ENCODE peak calls at places on chromosomes 13 and 19, in six cellular contexts. V is activated T-helper 9 cell treated with anti-CD3 and anti-CD28 coated beads, Interleukin-2, amount 50 U/mL, for 16 hours; P is mammary epithelial cell; R is memory B cell; M is BE2C; W is glutamatergic neuron. B is an unnamed sample.

GRCh38 chr13:113275387-113275786 is 21.7 kb upstream of the LAMP1 start:
- DNase-seq in V (no peak), P (peak; percentile 51), R (no peak), M (peak; percentile 55), W (peak; percentile 57), B (no peak)

GRCh38 chr19:2527716-2528115 is 51.8 kb downstream of the GADD45B start:
- DNase-seq in V (no peak), P (no peak), R (no peak), M (no peak), W (no peak), B (no peak)

GRCh38 chr13:111115051-111115840 is at the start of gene ARHGEF7:
- DNase-seq in V (no peak), P (no peak), R (no peak), M (no peak), W (peak; percentile 79), B (no peak)

GRCh38 chr19:2089001-2089711 is 7.0 kb downstream of the MOB3A start:
- DNase-seq in V (no peak), P (peak; percentile 93), R (no peak), M (peak; percentile 54), W (no peak), B (no peak)

GRCh38 chr19:29263305-29264080 is 50.5 kb upstream of the UQCRFS1 start:
- DNase-seq in V (peak; percentile 15), P (peak; percentile 4), R (peak; percentile 18), M (peak; percentile 44), W (peak; percentile 84), B (peak; percentile 60)

GRCh38 chr19:15254547-15254946 is 22.3 kb upstream of the EPHX3 start:
- DNase-seq in V (no peak), P (no peak), R (no peak), M (no peak), W (no peak), B (no peak)

GRCh38 chr13:111966969-111967368 is 100.0 kb upstream of the SOX1 start:
- DNase-seq in V (no peak), P (no peak), R (no peak), M (no peak), W (peak; percentile 54), B (no peak)

GRCh38 chr19:13016628-13017305 is 21.5 kb downstream of the NFIX start:
- DNase-seq in V (no peak), P (peak; percentile 48), R (no peak), M (no peak), W (no peak), B (no peak)

GRCh38 chr13:86714495-86714894 is 915.3 kb upstream of the SLITRK6 start:
- DNase-seq in V (no peak), P (no peak), R (no peak), M (no peak), W (no peak), B (no peak)

GRCh38 chr19:14603990-14604387 is 21.1 kb downstream of the CLEC17A start:
- DNase-seq in V (no peak), P (no peak), R (peak; percentile 72), M (no peak), W (no peak), B (no peak)

GRCh38 chr19:2578911-2579677 is 103.2 kb downstream of the GADD45B start:
- DNase-seq in V (peak; percentile 36), P (peak; percentile 69), R (no peak), M (peak; percentile 83), W (peak; percentile 88), B (peak; percentile 33)

B was measured in central memory CD8-positive, alpha-beta T cell.